ENCODE peak calls at places on chromosomes 4 and X, in six cellular contexts. N, J, X, I, D and K are unnamed samples.

GRCh38 chrX:2610246-2611170 is 80.6 kb upstream of the CD99 start:
- DNase-seq in N (no peak), J (no peak), X (no peak), I (no peak), D (no peak), K (no peak)

GRCh38 chr4:2451036-2451520 is 17.8 kb upstream of the RNF4 start:
- DNase-seq in N (no peak), J (no peak), X (no peak), I (no peak), D (no peak), K (no peak)

GRCh38 chr4:184267673-184268573 is 50.2 kb upstream of the ENPP6 start:
- DNase-seq in N (no peak), J (no peak), X (peak), I (no peak), D (peak), K (peak)

GRCh38 chr4:179625391-179625790 is 2183.2 kb upstream of the AGA start:
- DNase-seq in N (no peak), J (no peak), X (no peak), I (no peak), D (no peak), K (peak)

GRCh38 chr4:7193040-7193958 is 961 bp downstream of the SORCS2 start:
- DNase-seq in N (peak), J (peak), X (no peak), I (peak), D (no peak), K (no peak)

GRCh38 chrX:97308161-97308560 is 424.5 kb downstream of the RPA4 start:
- DNase-seq in N (no peak), J (peak), X (no peak), I (no peak), D (no peak), K (no peak)

GRCh38 chrX:12878536-12878935 is 11.7 kb downstream of the TLR7 start:
- DNase-seq in N (no peak), J (no peak), X (no peak), I (no peak), D (no peak), K (peak)

GRCh38 chr4:103099691-103100392 is at the start of gene BDH2:
- DNase-seq in N (no peak), J (peak), X (peak), I (peak), D (peak), K (peak)

GRCh38 chrX:148871422-148872152 is 371.2 kb downstream of the AFF2 start:
- DNase-seq in N (no peak), J (no peak), X (no peak), I (no peak), D (no peak), K (peak)

GRCh38 chr4:186770446-186771175 is 47.0 kb upstream of the FAT1 start:
- DNase-seq in N (no peak), J (no peak), X (no peak), I (no peak), D (no peak), K (peak)

GRCh38 chr4:118124977-118125376 is 90.7 kb downstream of the NDST3 start:
- DNase-seq in N (no peak), J (no peak), X (no peak), I (no peak), D (no peak), K (no peak)

GRCh38 chr4:85807247-85807915 is 332.4 kb downstream of the ARHGAP24 start:
- DNase-seq in N (no peak), J (no peak), X (no peak), I (no peak), D (no peak), K (no peak)

GRCh38 chr4:151407466-151408379 is 1.3 kb upstream of the FHIP1A start:
- DNase-seq in N (peak), J (no peak), X (peak), I (no peak), D (peak), K (peak)

GRCh38 chr4:126568652-126569580 is 1063.8 kb upstream of the INTU start:
- DNase-seq in N (no peak), J (no peak), X (no peak), I (no peak), D (no peak), K (no peak)

GRCh38 chrX:45711231-45711630 is 510.6 kb upstream of the DIPK2B start:
- DNase-seq in N (no peak), J (no peak), X (no peak), I (no peak), D (no peak), K (no peak)

GRCh38 chr4:10611673-10612072 is 72.9 kb downstream of the CLNK start:
- DNase-seq in N (no peak), J (no peak), X (no peak), I (no peak), D (no peak), K (peak)

GRCh38 chrX:8981742-8982141 is 52.2 kb downstream of the FAM9B start:
- DNase-seq in N (no peak), J (peak), X (no peak), I (no peak), D (peak), K (no peak)

GRCh38 chrX:39836802-39837420 is 260.8 kb downstream of the BCOR start:
- DNase-seq in N (no peak), J (no peak), X (no peak), I (no peak), D (no peak), K (no peak)

GRCh38 chrX:10512741-10513140 is 107.6 kb downstream of the MID1 start:
- DNase-seq in N (no peak), J (no peak), X (no peak), I (no peak), D (no peak), K (no peak)